ENCODE peak calls at places on chromosomes 1 and 21, in nine cellular contexts. L is mucosa of gallbladder; Q is neural progenitor cell; B is cardiac fibroblast; M is transverse colon; T is GM13976; C is stimulated activated effector memory CD8-positive, alpha-beta T cell treated with anti-CD3 and anti-CD28 coated beads, Interleukin-12 subunit alpha, Interleukin-12 subunit beta, amount 100 ng/mL, for 72 hours; U is mesendoderm; E is immature natural killer cell. O is an unnamed sample.

GRCh38 chr1:40872266-40872665 is 10.1 kb upstream of the CITED4 start:
- DNase-seq in L (no peak), Q (no peak), B (no peak), M (no peak), T (no peak), C (no peak), U (no peak), E (no peak), O (no peak)

GRCh38 chr1:40866408-40866788 is 4.2 kb upstream of the CITED4 start:
- DNase-seq in L (no peak), Q (no peak), B (no peak), M (no peak), T (no peak), C (no peak), U (peak), E (no peak), O (no peak)

GRCh38 chr1:169941982-169942830 is 48.5 kb upstream of the SCYL3 start:
- DNase-seq in L (no peak), Q (no peak), B (peak), M (no peak), T (no peak), C (no peak), U (no peak), E (no peak), O (peak)

GRCh38 chr1:15343729-15344128 is 66.0 kb upstream of the EFHD2 start:
- DNase-seq in L (no peak), Q (peak), B (peak), M (no peak), T (no peak), C (no peak), U (no peak), E (no peak), O (no peak)

GRCh38 chr1:246117066-246117791 is 389.9 kb downstream of the SMYD3 start:
- DNase-seq in L (peak), Q (peak), B (peak), M (peak), T (peak), C (no peak), U (peak), E (peak), O (peak)

GRCh38 chr1:64514197-64514765 is 44.4 kb downstream of the CACHD1 start:
- DNase-seq in L (no peak), Q (no peak), B (peak), M (no peak), T (no peak), C (no peak), U (no peak), E (no peak), O (no peak)

GRCh38 chr1:174740248-174740990 is 259.3 kb upstream of the CACYBP start:
- DNase-seq in L (no peak), Q (no peak), B (peak), M (no peak), T (no peak), C (no peak), U (no peak), E (no peak), O (no peak)

GRCh38 chr21:36255650-36256047 is 64.3 kb upstream of the MORC3 start:
- DNase-seq in L (no peak), Q (no peak), B (no peak), M (no peak), T (peak), C (no peak), U (no peak), E (no peak), O (no peak)

GRCh38 chr1:4160181-4160580 is 260.1 kb upstream of the C1orf174 start:
- DNase-seq in L (no peak), Q (no peak), B (no peak), M (no peak), T (no peak), C (no peak), U (no peak), E (no peak), O (no peak)

GRCh38 chr1:14791611-14792010 is 193.1 kb downstream of the KAZN start:
- DNase-seq in L (no peak), Q (no peak), B (no peak), M (no peak), T (no peak), C (no peak), U (no peak), E (no peak), O (no peak)

GRCh38 chr1:153292740-153293479 is 19.8 kb downstream of the PGLYRP3 start:
- DNase-seq in L (no peak), Q (no peak), B (no peak), M (no peak), T (no peak), C (no peak), U (peak), E (no peak), O (no peak)

GRCh38 chr21:38806153-38806941 is 618 bp downstream of the ETS2 start:
- DNase-seq in L (no peak), Q (peak), B (no peak), M (peak), T (peak), C (peak), U (no peak), E (peak), O (peak)

GRCh38 chr1:26535201-26535600 is 5.6 kb downstream of the RPS6KA1 start:
- DNase-seq in L (no peak), Q (no peak), B (no peak), M (peak), T (peak), C (no peak), U (no peak), E (no peak), O (peak)

GRCh38 chr1:192763756-192764155 is 45.1 kb upstream of the RGS2 start:
- DNase-seq in L (no peak), Q (no peak), B (peak), M (no peak), T (no peak), C (no peak), U (no peak), E (no peak), O (no peak)

GRCh38 chr21:43916691-43917514 is 51.9 kb downstream of the AGPAT3 start:
- DNase-seq in L (no peak), Q (no peak), B (no peak), M (no peak), T (peak), C (peak), U (no peak), E (peak), O (no peak)

GRCh38 chr1:159091547-159092397 is 15.2 kb upstream of the AIM2 start:
- DNase-seq in L (no peak), Q (no peak), B (peak), M (no peak), T (no peak), C (no peak), U (no peak), E (no peak), O (no peak)